ENCODE peak calls at places on chromosomes 3 and 15, in six cellular contexts. One of them, this sample, is unnamed.

GRCh38 chr3:38109580-38110313 is 27.2 kb downstream of the ACAA1 start:
- DNase-seq in left lung: no peak
- DNase-seq in BJ: no peak
- DNase-seq in iPS-NIHi11: no peak
- DNase-seq in C1 segment of cervical spinal cord: no peak
- DNase-seq in cerebellar cortex: no peak
- DNase-seq in this sample: no peak

GRCh38 chr3:23159929-23160328 is 43.2 kb upstream of the UBE2E2 start:
- DNase-seq in left lung: no peak
- DNase-seq in BJ: peak
- DNase-seq in iPS-NIHi11: no peak
- DNase-seq in C1 segment of cervical spinal cord: no peak
- DNase-seq in cerebellar cortex: no peak
- DNase-seq in this sample: no peak

GRCh38 chr3:175432338-175433025 is 573.3 kb downstream of the NAALADL2 start:
- DNase-seq in left lung: no peak
- DNase-seq in BJ: no peak
- DNase-seq in iPS-NIHi11: no peak
- DNase-seq in C1 segment of cervical spinal cord: no peak
- DNase-seq in cerebellar cortex: peak
- DNase-seq in this sample: no peak

GRCh38 chr3:125593991-125594574 is 1.2 kb downstream of the OSBPL11 start:
- DNase-seq in left lung: no peak
- DNase-seq in BJ: no peak
- DNase-seq in iPS-NIHi11: no peak
- DNase-seq in C1 segment of cervical spinal cord: no peak
- DNase-seq in cerebellar cortex: peak
- DNase-seq in this sample: no peak

GRCh38 chr15:45642203-45642932 is 7.5 kb downstream of the SQOR start:
- DNase-seq in left lung: no peak
- DNase-seq in BJ: peak
- DNase-seq in iPS-NIHi11: no peak
- DNase-seq in C1 segment of cervical spinal cord: no peak
- DNase-seq in cerebellar cortex: no peak
- DNase-seq in this sample: peak

GRCh38 chr3:32420138-32420981 is 28.7 kb downstream of the CMTM7 start:
- DNase-seq in left lung: no peak
- DNase-seq in BJ: no peak
- DNase-seq in iPS-NIHi11: peak
- DNase-seq in C1 segment of cervical spinal cord: no peak
- DNase-seq in cerebellar cortex: no peak
- DNase-seq in this sample: peak

GRCh38 chr3:14780927-14781507 is 37.7 kb upstream of the FGD5 start:
- DNase-seq in left lung: peak
- DNase-seq in BJ: no peak
- DNase-seq in iPS-NIHi11: peak
- DNase-seq in C1 segment of cervical spinal cord: no peak
- DNase-seq in cerebellar cortex: peak
- DNase-seq in this sample: no peak

GRCh38 chr3:186782542-186783069 is 771 bp upstream of the EIF4A2 start:
- DNase-seq in left lung: no peak
- DNase-seq in BJ: no peak
- DNase-seq in iPS-NIHi11: no peak
- DNase-seq in C1 segment of cervical spinal cord: no peak
- DNase-seq in cerebellar cortex: no peak
- DNase-seq in this sample: no peak

GRCh38 chr3:56076746-56077145 is 391.5 kb downstream of the ERC2 start:
- DNase-seq in left lung: no peak
- DNase-seq in BJ: no peak
- DNase-seq in iPS-NIHi11: no peak
- DNase-seq in C1 segment of cervical spinal cord: no peak
- DNase-seq in cerebellar cortex: no peak
- DNase-seq in this sample: peak

GRCh38 chr3:196207833-196208607 is 3.2 kb downstream of the ZDHHC19 start:
- DNase-seq in left lung: no peak
- DNase-seq in BJ: no peak
- DNase-seq in iPS-NIHi11: peak
- DNase-seq in C1 segment of cervical spinal cord: no peak
- DNase-seq in cerebellar cortex: no peak
- DNase-seq in this sample: no peak

GRCh38 chr15:66075947-66076346 is 177.6 kb downstream of the MEGF11 start:
- DNase-seq in left lung: no peak
- DNase-seq in BJ: no peak
- DNase-seq in iPS-NIHi11: no peak
- DNase-seq in C1 segment of cervical spinal cord: no peak
- DNase-seq in cerebellar cortex: no peak
- DNase-seq in this sample: no peak

GRCh38 chr3:47414666-47415587 is 34.1 kb downstream of the PTPN23 start:
- DNase-seq in left lung: no peak
- DNase-seq in BJ: no peak
- DNase-seq in iPS-NIHi11: no peak
- DNase-seq in C1 segment of cervical spinal cord: no peak
- DNase-seq in cerebellar cortex: no peak
- DNase-seq in this sample: no peak

GRCh38 chr3:11482024-11482423 is 161.7 kb downstream of the VGLL4 start:
- DNase-seq in left lung: no peak
- DNase-seq in BJ: no peak
- DNase-seq in iPS-NIHi11: no peak
- DNase-seq in C1 segment of cervical spinal cord: no peak
- DNase-seq in cerebellar cortex: no peak
- DNase-seq in this sample: no peak

GRCh38 chr3:32376098-32376497 is 15.6 kb upstream of the CMTM7 start:
- DNase-seq in left lung: no peak
- DNase-seq in BJ: no peak
- DNase-seq in iPS-NIHi11: no peak
- DNase-seq in C1 segment of cervical spinal cord: no peak
- DNase-seq in cerebellar cortex: no peak
- DNase-seq in this sample: no peak

GRCh38 chr15:88654430-88655102 is 15.8 kb downstream of the ISG20 start:
- DNase-seq in left lung: no peak
- DNase-seq in BJ: no peak
- DNase-seq in iPS-NIHi11: no peak
- DNase-seq in C1 segment of cervical spinal cord: no peak
- DNase-seq in cerebellar cortex: no peak
- DNase-seq in this sample: no peak

GRCh38 chr3:9035473-9035872 is 72.2 kb upstream of the RAD18 start:
- DNase-seq in left lung: no peak
- DNase-seq in BJ: no peak
- DNase-seq in iPS-NIHi11: no peak
- DNase-seq in C1 segment of cervical spinal cord: no peak
- DNase-seq in cerebellar cortex: no peak
- DNase-seq in this sample: no peak

GRCh38 chr3:58034738-58035511 is 26.7 kb downstream of the FLNB start:
- DNase-seq in left lung: no peak
- DNase-seq in BJ: no peak
- DNase-seq in iPS-NIHi11: no peak
- DNase-seq in C1 segment of cervical spinal cord: no peak
- DNase-seq in cerebellar cortex: no peak
- DNase-seq in this sample: no peak

GRCh38 chr3:144590854-144591253 is 619.2 kb downstream of the DIPK2A start:
- DNase-seq in left lung: no peak
- DNase-seq in BJ: peak
- DNase-seq in iPS-NIHi11: no peak
- DNase-seq in C1 segment of cervical spinal cord: no peak
- DNase-seq in cerebellar cortex: peak
- DNase-seq in this sample: no peak

GRCh38 chr3:111737712-111738097 is 121.4 kb upstream of the PHLDB2 start:
- DNase-seq in left lung: no peak
- DNase-seq in BJ: peak
- DNase-seq in iPS-NIHi11: no peak
- DNase-seq in C1 segment of cervical spinal cord: no peak
- DNase-seq in cerebellar cortex: no peak
- DNase-seq in this sample: no peak

GRCh38 chr3:53056442-53056841 is 10.6 kb upstream of the SFMBT1 start:
- DNase-seq in left lung: no peak
- DNase-seq in BJ: no peak
- DNase-seq in iPS-NIHi11: peak
- DNase-seq in C1 segment of cervical spinal cord: no peak
- DNase-seq in cerebellar cortex: no peak
- DNase-seq in this sample: peak

GRCh38 chr3:124410471-124410870 is 319.8 kb upstream of the UMPS start:
- DNase-seq in left lung: no peak
- DNase-seq in BJ: no peak
- DNase-seq in iPS-NIHi11: no peak
- DNase-seq in C1 segment of cervical spinal cord: no peak
- DNase-seq in cerebellar cortex: no peak
- DNase-seq in this sample: no peak

GRCh38 chr3:79521221-79521848 is 246.5 kb downstream of the ROBO1 start:
- DNase-seq in left lung: no peak
- DNase-seq in BJ: no peak
- DNase-seq in iPS-NIHi11: peak
- DNase-seq in C1 segment of cervical spinal cord: no peak
- DNase-seq in cerebellar cortex: peak
- DNase-seq in this sample: no peak